ENCODE peak calls at places on chromosome 21, in six cellular contexts. One of them, this sample, is unnamed.

GRCh38 chr21:44507673-44508425 is 32.1 kb downstream of the KRTAP10-1 start:
- DNase-seq in fibroblast of mammary gland: no peak
- DNase-seq in EL: no peak
- DNase-seq in NCI-H1092 treated with DMSO at 0.1 percent for 48 hours: no peak
- DNase-seq in nucleus accumbens: no peak
- DNase-seq in lower lobe of right lung: no peak
- DNase-seq in this sample: no peak

GRCh38 chr21:33685613-33686197 is 43.4 kb downstream of the ITSN1 start:
- DNase-seq in fibroblast of mammary gland: peak
- DNase-seq in EL: peak
- DNase-seq in NCI-H1092 treated with DMSO at 0.1 percent for 48 hours: no peak
- DNase-seq in nucleus accumbens: no peak
- DNase-seq in lower lobe of right lung: no peak
- DNase-seq in this sample: no peak

GRCh38 chr21:40881767-40882166 is 34.8 kb upstream of the DSCAM start:
- DNase-seq in fibroblast of mammary gland: no peak
- DNase-seq in EL: no peak
- DNase-seq in NCI-H1092 treated with DMSO at 0.1 percent for 48 hours: no peak
- DNase-seq in nucleus accumbens: no peak
- DNase-seq in lower lobe of right lung: no peak
- DNase-seq in this sample: no peak

GRCh38 chr21:39668369-39668768 is 55.6 kb downstream of the B3GALT5 start:
- DNase-seq in fibroblast of mammary gland: no peak
- DNase-seq in EL: no peak
- DNase-seq in NCI-H1092 treated with DMSO at 0.1 percent for 48 hours: no peak
- DNase-seq in nucleus accumbens: no peak
- DNase-seq in lower lobe of right lung: no peak
- DNase-seq in this sample: no peak

GRCh38 chr21:43987509-43987908 is 24.6 kb upstream of the TRAPPC10 start:
- DNase-seq in fibroblast of mammary gland: no peak
- DNase-seq in EL: no peak
- DNase-seq in NCI-H1092 treated with DMSO at 0.1 percent for 48 hours: no peak
- DNase-seq in nucleus accumbens: no peak
- DNase-seq in lower lobe of right lung: no peak
- DNase-seq in this sample: no peak

GRCh38 chr21:32844653-32845443 is 73.3 kb upstream of the PAXBP1 start:
- DNase-seq in fibroblast of mammary gland: peak
- DNase-seq in EL: peak
- DNase-seq in NCI-H1092 treated with DMSO at 0.1 percent for 48 hours: no peak
- DNase-seq in nucleus accumbens: no peak
- DNase-seq in lower lobe of right lung: no peak
- DNase-seq in this sample: no peak

GRCh38 chr21:45509566-45510465 is 32.4 kb downstream of the SLC19A1 start:
- DNase-seq in fibroblast of mammary gland: no peak
- DNase-seq in EL: no peak
- DNase-seq in NCI-H1092 treated with DMSO at 0.1 percent for 48 hours: no peak
- DNase-seq in nucleus accumbens: no peak
- DNase-seq in lower lobe of right lung: peak
- DNase-seq in this sample: no peak

GRCh38 chr21:44706706-44707615 is 4.4 kb downstream of the TSPEAR start:
- DNase-seq in fibroblast of mammary gland: no peak
- DNase-seq in EL: no peak
- DNase-seq in NCI-H1092 treated with DMSO at 0.1 percent for 48 hours: no peak
- DNase-seq in nucleus accumbens: no peak
- DNase-seq in lower lobe of right lung: no peak
- DNase-seq in this sample: no peak

GRCh38 chr21:32048353-32048752 is 175.5 kb downstream of the HUNK start:
- DNase-seq in fibroblast of mammary gland: no peak
- DNase-seq in EL: no peak
- DNase-seq in NCI-H1092 treated with DMSO at 0.1 percent for 48 hours: no peak
- DNase-seq in nucleus accumbens: no peak
- DNase-seq in lower lobe of right lung: no peak
- DNase-seq in this sample: no peak

GRCh38 chr21:38082936-38083335 is 166.7 kb upstream of the KCNJ6 start:
- DNase-seq in fibroblast of mammary gland: no peak
- DNase-seq in EL: no peak
- DNase-seq in NCI-H1092 treated with DMSO at 0.1 percent for 48 hours: no peak
- DNase-seq in nucleus accumbens: no peak
- DNase-seq in lower lobe of right lung: no peak
- DNase-seq in this sample: no peak

GRCh38 chr21:19458295-19458694 is 1054.7 kb upstream of the TMPRSS15 start:
- DNase-seq in fibroblast of mammary gland: no peak
- DNase-seq in EL: no peak
- DNase-seq in NCI-H1092 treated with DMSO at 0.1 percent for 48 hours: no peak
- DNase-seq in nucleus accumbens: no peak
- DNase-seq in lower lobe of right lung: no peak
- DNase-seq in this sample: no peak

GRCh38 chr21:44006656-44007055 is 5.5 kb upstream of the TRAPPC10 start:
- DNase-seq in fibroblast of mammary gland: peak
- DNase-seq in EL: peak
- DNase-seq in NCI-H1092 treated with DMSO at 0.1 percent for 48 hours: no peak
- DNase-seq in nucleus accumbens: no peak
- DNase-seq in lower lobe of right lung: peak
- DNase-seq in this sample: no peak